ENCODE peak calls at places on chromosomes 6 and 20, in six cellular contexts. One of them, this sample, is unnamed.

GRCh38 chr6:157773248-157773773 is 49.7 kb upstream of the SNX9 start:
- DNase-seq in fibroblast of pulmonary artery: no peak
- DNase-seq in mammary epithelial cell: no peak
- DNase-seq in fibroblast of the aortic adventitia: no peak
- DNase-seq in foreskin fibroblast: no peak
- DNase-seq in psoas muscle: no peak
- DNase-seq in this sample: no peak

GRCh38 chr6:108117427-108118358 is 43.2 kb upstream of the OSTM1 start:
- DNase-seq in fibroblast of pulmonary artery: no peak
- DNase-seq in psoas muscle: peak
- DNase-seq in fibroblast of the aortic adventitia: peak
- DNase-seq in foreskin fibroblast: no peak
- DNase-seq in mammary epithelial cell: peak
- DNase-seq in this sample: no peak

GRCh38 chr6:14333556-14334305 is 216.2 kb downstream of the CD83 start:
- DNase-seq in fibroblast of pulmonary artery: peak
- DNase-seq in fibroblast of the aortic adventitia: peak
- DNase-seq in mammary epithelial cell: no peak
- DNase-seq in foreskin fibroblast: peak
- DNase-seq in psoas muscle: no peak
- DNase-seq in this sample: no peak

GRCh38 chr6:16311763-16312162 is 73.4 kb downstream of the GMPR start:
- DNase-seq in fibroblast of pulmonary artery: no peak
- DNase-seq in mammary epithelial cell: no peak
- DNase-seq in fibroblast of the aortic adventitia: no peak
- DNase-seq in psoas muscle: no peak
- DNase-seq in foreskin fibroblast: no peak
- DNase-seq in this sample: no peak

GRCh38 chr6:24766685-24767462 is 7.9 kb upstream of the GMNN start:
- DNase-seq in fibroblast of pulmonary artery: peak
- DNase-seq in mammary epithelial cell: peak
- DNase-seq in fibroblast of the aortic adventitia: peak
- DNase-seq in psoas muscle: no peak
- DNase-seq in foreskin fibroblast: peak
- DNase-seq in this sample: peak

GRCh38 chr6:100163035-100163434 is 169.0 kb upstream of the MCHR2 start:
- DNase-seq in fibroblast of the aortic adventitia: no peak
- DNase-seq in psoas muscle: no peak
- DNase-seq in foreskin fibroblast: no peak
- DNase-seq in mammary epithelial cell: no peak
- DNase-seq in fibroblast of pulmonary artery: no peak
- DNase-seq in this sample: no peak

GRCh38 chr6:80094017-80094416 is 12.5 kb upstream of the BCKDHB start:
- DNase-seq in psoas muscle: no peak
- DNase-seq in fibroblast of pulmonary artery: peak
- DNase-seq in fibroblast of the aortic adventitia: peak
- DNase-seq in mammary epithelial cell: no peak
- DNase-seq in foreskin fibroblast: peak
- DNase-seq in this sample: peak

GRCh38 chr6:12075067-12075563 is 63.0 kb downstream of the HIVEP1 start:
- DNase-seq in psoas muscle: no peak
- DNase-seq in mammary epithelial cell: peak
- DNase-seq in fibroblast of pulmonary artery: peak
- DNase-seq in foreskin fibroblast: no peak
- DNase-seq in fibroblast of the aortic adventitia: peak
- DNase-seq in this sample: peak

GRCh38 chr6:114452785-114453401 is 110.1 kb upstream of the HS3ST5 start:
- DNase-seq in fibroblast of the aortic adventitia: no peak
- DNase-seq in fibroblast of pulmonary artery: no peak
- DNase-seq in mammary epithelial cell: no peak
- DNase-seq in psoas muscle: no peak
- DNase-seq in foreskin fibroblast: no peak
- DNase-seq in this sample: no peak

GRCh38 chr20:15708984-15709598 is 864.2 kb downstream of the KIF16B start:
- DNase-seq in foreskin fibroblast: no peak
- DNase-seq in fibroblast of pulmonary artery: peak
- DNase-seq in mammary epithelial cell: no peak
- DNase-seq in fibroblast of the aortic adventitia: no peak
- DNase-seq in psoas muscle: peak
- DNase-seq in this sample: peak

GRCh38 chr6:129491436-129491835 is 218.5 kb downstream of the ARHGAP18 start:
- DNase-seq in fibroblast of pulmonary artery: peak
- DNase-seq in mammary epithelial cell: no peak
- DNase-seq in fibroblast of the aortic adventitia: no peak
- DNase-seq in foreskin fibroblast: no peak
- DNase-seq in psoas muscle: no peak
- DNase-seq in this sample: no peak

GRCh38 chr6:72984981-72985665 is 240.2 kb downstream of the KHDC1L start:
- DNase-seq in fibroblast of the aortic adventitia: no peak
- DNase-seq in mammary epithelial cell: no peak
- DNase-seq in fibroblast of pulmonary artery: no peak
- DNase-seq in foreskin fibroblast: no peak
- DNase-seq in psoas muscle: no peak
- DNase-seq in this sample: no peak

GRCh38 chr20:63848003-63848911 is 13.0 kb upstream of the ABHD16B start:
- DNase-seq in fibroblast of the aortic adventitia: no peak
- DNase-seq in mammary epithelial cell: no peak
- DNase-seq in psoas muscle: no peak
- DNase-seq in foreskin fibroblast: no peak
- DNase-seq in fibroblast of pulmonary artery: no peak
- DNase-seq in this sample: no peak

GRCh38 chr6:131041814-131042213 is 21.2 kb downstream of the EPB41L2 start:
- DNase-seq in psoas muscle: no peak
- DNase-seq in fibroblast of the aortic adventitia: peak
- DNase-seq in mammary epithelial cell: no peak
- DNase-seq in fibroblast of pulmonary artery: no peak
- DNase-seq in foreskin fibroblast: no peak
- DNase-seq in this sample: no peak

GRCh38 chr6:128964233-128964755 is 81.4 kb downstream of the LAMA2 start:
- DNase-seq in fibroblast of pulmonary artery: peak
- DNase-seq in foreskin fibroblast: peak
- DNase-seq in mammary epithelial cell: no peak
- DNase-seq in fibroblast of the aortic adventitia: peak
- DNase-seq in psoas muscle: no peak
- DNase-seq in this sample: no peak

GRCh38 chr6:52423971-52424381 is 3.8 kb downstream of the EFHC1 start:
- DNase-seq in foreskin fibroblast: peak
- DNase-seq in fibroblast of pulmonary artery: peak
- DNase-seq in fibroblast of the aortic adventitia: peak
- DNase-seq in mammary epithelial cell: peak
- DNase-seq in psoas muscle: peak
- DNase-seq in this sample: peak

GRCh38 chr6:4055420-4056041 is 23.4 kb downstream of the FAM217A start:
- DNase-seq in psoas muscle: no peak
- DNase-seq in fibroblast of the aortic adventitia: peak
- DNase-seq in foreskin fibroblast: peak
- DNase-seq in fibroblast of pulmonary artery: peak
- DNase-seq in mammary epithelial cell: peak
- DNase-seq in this sample: peak
- TF ChIP-seq CTCF in psoas muscle: peak
- TF ChIP-seq CTCF in fibroblast of the aortic adventitia: peak
- TF ChIP-seq CTCF in foreskin fibroblast: peak
- TF ChIP-seq CTCF in fibroblast of pulmonary artery: peak
- TF ChIP-seq CTCF in mammary epithelial cell: peak
- TF ChIP-seq CTCF in this sample: peak

GRCh38 chr20:25252686-25253421 is 5.0 kb downstream of the PYGB start:
- DNase-seq in psoas muscle: no peak
- DNase-seq in fibroblast of the aortic adventitia: no peak
- DNase-seq in foreskin fibroblast: no peak
- DNase-seq in fibroblast of pulmonary artery: no peak
- DNase-seq in mammary epithelial cell: peak
- DNase-seq in this sample: no peak
- H3K4me3 ChIP-seq in psoas muscle: no peak
- H3K4me3 ChIP-seq in fibroblast of the aortic adventitia: no peak
- H3K4me3 ChIP-seq in foreskin fibroblast: no peak
- H3K4me3 ChIP-seq in fibroblast of pulmonary artery: no peak
- H3K4me3 ChIP-seq in mammary epithelial cell: peak
- H3K4me3 ChIP-seq in this sample: no peak

DNA sequence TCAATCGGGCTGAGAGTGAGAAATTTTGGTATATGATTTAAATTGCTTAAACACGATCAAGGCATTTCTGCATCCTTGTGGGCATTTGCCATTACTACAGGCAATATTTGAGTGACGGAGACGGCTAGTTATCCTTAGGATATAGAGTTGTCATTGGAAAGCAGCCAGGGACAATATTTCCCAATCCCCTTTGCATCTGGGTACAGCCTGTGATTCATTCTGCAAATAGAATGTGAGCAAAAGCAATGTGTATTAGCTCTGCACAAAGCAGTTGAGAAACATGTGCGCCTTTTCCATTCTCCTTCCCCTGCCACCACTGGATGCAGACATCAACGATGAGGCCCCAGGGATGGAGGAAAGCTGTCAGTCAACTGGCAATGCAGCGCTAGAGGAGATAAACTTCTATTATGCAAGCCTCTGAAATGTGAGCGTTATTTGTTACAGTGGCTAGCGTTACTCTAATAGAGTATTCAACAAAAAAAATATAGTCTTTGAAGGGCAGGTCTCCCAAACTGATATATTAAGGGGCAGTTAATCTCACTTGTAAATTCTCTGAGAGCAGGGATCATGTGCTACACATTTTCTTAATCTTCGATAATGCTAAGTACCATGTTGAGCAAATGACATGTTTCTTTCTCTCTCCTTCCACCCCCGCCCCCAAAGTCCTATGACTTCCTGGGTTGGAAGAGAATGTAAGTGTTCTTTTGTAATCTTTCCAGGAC is 37.1 kb upstream of the NCOA3 start:
- DNase-seq in foreskin fibroblast: peak
- DNase-seq in mammary epithelial cell: peak
- DNase-seq in fibroblast of the aortic adventitia: peak
- DNase-seq in fibroblast of pulmonary artery: peak
- DNase-seq in psoas muscle: peak
- DNase-seq in this sample: peak
- TF ChIP-seq CTCF in foreskin fibroblast: peak
- TF ChIP-seq CTCF in mammary epithelial cell: peak
- TF ChIP-seq CTCF in fibroblast of the aortic adventitia: peak
- TF ChIP-seq CTCF in fibroblast of pulmonary artery: peak
- TF ChIP-seq CTCF in psoas muscle: peak
- TF ChIP-seq CTCF in this sample: peak

DNA sequence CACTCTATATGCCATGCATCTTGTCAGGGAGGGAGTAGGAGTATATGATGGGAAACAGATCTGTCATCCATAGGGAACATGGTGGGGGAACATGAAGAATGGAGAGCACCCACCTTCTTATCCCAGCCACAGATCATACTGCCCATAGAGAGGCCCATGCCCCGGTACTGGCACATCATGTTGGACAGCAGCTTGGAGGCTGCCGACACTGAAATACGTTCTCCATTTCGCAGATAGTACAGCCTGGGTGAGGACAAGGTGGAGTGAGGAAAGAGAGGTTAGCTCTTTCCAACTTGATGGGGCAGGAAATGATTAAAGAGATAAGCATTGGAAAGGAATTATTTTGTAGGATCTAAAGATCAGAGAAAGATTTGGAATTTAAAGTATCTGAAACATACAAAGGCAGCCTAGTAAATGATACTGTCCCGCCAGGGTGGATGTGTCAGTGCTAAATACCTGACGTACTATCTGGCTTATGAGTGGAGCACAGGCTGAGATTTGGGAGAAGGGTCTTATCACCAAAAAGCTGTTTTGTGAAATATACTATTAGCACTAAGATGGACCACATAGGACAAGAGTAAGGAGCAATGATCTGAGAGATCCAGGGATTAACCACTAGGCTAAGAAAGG is 1.7 kb downstream of the PSMB8 start:
- DNase-seq in mammary epithelial cell: no peak
- DNase-seq in psoas muscle: no peak
- DNase-seq in fibroblast of the aortic adventitia: no peak
- DNase-seq in foreskin fibroblast: no peak
- DNase-seq in fibroblast of pulmonary artery: no peak
- DNase-seq in this sample: no peak
- H3K4me3 ChIP-seq in mammary epithelial cell: no peak
- H3K4me3 ChIP-seq in psoas muscle: no peak
- H3K4me3 ChIP-seq in fibroblast of the aortic adventitia: no peak
- H3K4me3 ChIP-seq in foreskin fibroblast: no peak
- H3K4me3 ChIP-seq in fibroblast of pulmonary artery: no peak
- H3K4me3 ChIP-seq in this sample: no peak

GRCh38 chr6:26571592-26572296 is 25.0 kb upstream of the ABT1 start:
- DNase-seq in fibroblast of the aortic adventitia: peak
- DNase-seq in fibroblast of pulmonary artery: peak
- DNase-seq in foreskin fibroblast: peak
- DNase-seq in psoas muscle: no peak
- DNase-seq in mammary epithelial cell: peak
- DNase-seq in this sample: peak

GRCh38 chr6:26570027-26570809 is 26.5 kb upstream of the ABT1 start:
- DNase-seq in psoas muscle: no peak
- DNase-seq in foreskin fibroblast: no peak
- DNase-seq in fibroblast of pulmonary artery: no peak
- DNase-seq in mammary epithelial cell: no peak
- DNase-seq in fibroblast of the aortic adventitia: no peak
- DNase-seq in this sample: no peak

GRCh38 chr6:26563488-26563887 is 25.3 kb downstream of the HMGN4 start:
- DNase-seq in fibroblast of the aortic adventitia: no peak
- DNase-seq in mammary epithelial cell: no peak
- DNase-seq in fibroblast of pulmonary artery: no peak
- DNase-seq in psoas muscle: no peak
- DNase-seq in foreskin fibroblast: no peak
- DNase-seq in this sample: no peak

GRCh38 chr6:26568601-26569432 is 27.9 kb upstream of the ABT1 start:
- DNase-seq in fibroblast of the aortic adventitia: peak
- DNase-seq in foreskin fibroblast: peak
- DNase-seq in psoas muscle: peak
- DNase-seq in fibroblast of pulmonary artery: peak
- DNase-seq in mammary epithelial cell: peak
- DNase-seq in this sample: peak

GRCh38 chr6:26569433-26569764 is 27.4 kb upstream of the ABT1 start:
- DNase-seq in fibroblast of pulmonary artery: no peak
- DNase-seq in foreskin fibroblast: no peak
- DNase-seq in mammary epithelial cell: peak
- DNase-seq in fibroblast of the aortic adventitia: no peak
- DNase-seq in psoas muscle: no peak
- DNase-seq in this sample: peak
- TF ChIP-seq CTCF in fibroblast of pulmonary artery: no peak
- TF ChIP-seq CTCF in foreskin fibroblast: no peak
- TF ChIP-seq CTCF in mammary epithelial cell: no peak
- TF ChIP-seq CTCF in fibroblast of the aortic adventitia: no peak
- TF ChIP-seq CTCF in psoas muscle: no peak
- TF ChIP-seq CTCF in this sample: no peak

DNA sequence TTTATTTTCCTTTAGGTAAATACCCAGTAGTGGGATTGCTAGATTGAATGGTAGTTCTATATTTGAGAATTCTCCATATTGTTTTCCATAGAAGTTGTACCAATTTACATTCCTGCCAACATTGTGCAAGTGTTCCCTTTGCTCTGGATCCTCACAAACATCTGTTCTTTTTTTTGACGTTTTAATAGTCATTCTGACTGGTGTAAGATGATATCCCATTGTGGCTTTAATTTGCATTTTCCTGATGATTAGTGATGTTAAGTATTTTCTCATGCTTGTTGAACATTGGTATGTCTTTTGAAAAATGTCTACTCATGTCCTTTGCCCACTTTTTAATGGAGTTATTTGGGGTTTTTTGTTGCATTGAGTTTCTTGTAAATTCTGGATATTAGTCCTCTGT is 85.6 kb downstream of the UBE3D start:
- DNase-seq in fibroblast of the aortic adventitia: no peak
- DNase-seq in foreskin fibroblast: peak
- DNase-seq in mammary epithelial cell: peak
- DNase-seq in fibroblast of pulmonary artery: peak
- DNase-seq in psoas muscle: no peak
- DNase-seq in this sample: peak
- H3K4me3 ChIP-seq in fibroblast of the aortic adventitia: no peak
- H3K4me3 ChIP-seq in foreskin fibroblast: no peak
- H3K4me3 ChIP-seq in mammary epithelial cell: no peak
- H3K4me3 ChIP-seq in fibroblast of pulmonary artery: no peak
- H3K4me3 ChIP-seq in psoas muscle: no peak
- H3K4me3 ChIP-seq in this sample: no peak